ENCODE peak calls at places on chromosomes 7 and 10, in six cellular contexts. L is fibroblast of lung, G is caudate nucleus, M is HT-29, R is neural crest cell, D is NAMALWA. A is an unnamed sample.

GRCh38 chr7:78019457-78020130 is 221.0 kb downstream of the PHTF2 start:
- DNase-seq in G (peak; percentile 40), R (peak; percentile 72), D (peak; percentile 42), M (peak; percentile 65), L (peak; percentile 89), A (peak; percentile 92)

GRCh38 chr10:70914316-70914864 is 26.0 kb upstream of the PCBD1 start:
- DNase-seq in G (no peak), L (no peak), R (no peak), D (no peak), M (no peak), A (no peak)

GRCh38 chr7:52648903-52649302 is 386.5 kb upstream of the POM121L12 start:
- DNase-seq in D (no peak), M (no peak), R (no peak), G (no peak), L (peak; percentile 79), A (no peak)

GRCh38 chr7:131859162-131859821 is 302.9 kb upstream of the PODXL start:
- DNase-seq in R (peak; percentile 69), G (no peak), M (peak; percentile 72), D (peak; percentile 72), L (peak; percentile 73), A (peak; percentile 44)

GRCh38 chr10:97771055-97771811 is 566 bp downstream of the SFRP5 start:
- DNase-seq in M (no peak), G (no peak), L (peak; percentile 45), D (no peak), R (peak; percentile 14), A (no peak)

GRCh38 chr10:121935702-121936101 is 7.9 kb upstream of the ATE1 start:
- DNase-seq in R (no peak), D (no peak), L (no peak), G (no peak), M (peak; percentile 78), A (no peak)

GRCh38 chr10:98135222-98135899 is 904 bp downstream of the R3HCC1L start:
- DNase-seq in D (peak; percentile 50), R (no peak), M (peak; percentile 28), L (no peak), G (no peak), A (no peak)

GRCh38 chr10:55801262-55801661 is 559.8 kb downstream of the ZWINT start:
- DNase-seq in M (no peak), L (no peak), R (no peak), G (no peak), D (no peak), A (no peak)

GRCh38 chr10:122306744-122307143 is 35.6 kb downstream of the BTBD16 start:
- DNase-seq in L (no peak), D (no peak), M (no peak), G (no peak), R (no peak), A (no peak)